ENCODE peak calls at places on chromosomes 7 and 10, in four cellular contexts. One of them, this sample, is unnamed.
A peak's percentile ranks its signal among the peaks of the same experiment; 100 is the strongest.

GRCh38 chr10:43192824-43193223 is 54.6 kb downstream of the CSGALNACT2 start:
- DNase-seq in Karpas-422: no peak
- DNase-seq in mesendoderm: no peak
- DNase-seq in astrocyte: no peak
- DNase-seq in this sample: no peak

GRCh38 chr10:93280699-93281366 is 201.3 kb downstream of the MYOF start:
- DNase-seq in astrocyte: no peak
- DNase-seq in mesendoderm: peak; percentile 99
- DNase-seq in Karpas-422: no peak
- DNase-seq in this sample: no peak

GRCh38 chr7:113267885-113268284 is 149.5 kb upstream of the SMIM30 start:
- DNase-seq in astrocyte: peak; percentile 45
- DNase-seq in mesendoderm: no peak
- DNase-seq in Karpas-422: no peak
- DNase-seq in this sample: no peak

GRCh38 chr7:155205368-155206285 is 92.1 kb upstream of the INSIG1 start:
- DNase-seq in mesendoderm: peak; percentile 69
- DNase-seq in astrocyte: peak; percentile 100
- DNase-seq in Karpas-422: peak; percentile 97
- DNase-seq in this sample: peak; percentile 80

GRCh38 chr10:60495357-60495756 is 105.7 kb upstream of the ANK3 start:
- DNase-seq in Karpas-422: no peak
- DNase-seq in astrocyte: peak; percentile 61
- DNase-seq in mesendoderm: no peak
- DNase-seq in this sample: no peak

GRCh38 chr7:135557455-135558336 is at the start of gene NUP205:
- DNase-seq in Karpas-422: peak; percentile 91
- DNase-seq in mesendoderm: peak; percentile 88
- DNase-seq in astrocyte: peak; percentile 66
- DNase-seq in this sample: peak; percentile 77

GRCh38 chr7:139936760-139937310 is 107.8 kb downstream of the TBXAS1 start:
- DNase-seq in Karpas-422: no peak
- DNase-seq in mesendoderm: no peak
- DNase-seq in astrocyte: peak; percentile 86
- DNase-seq in this sample: no peak

GRCh38 chr10:71211053-71211452 is 1.3 kb upstream of the UNC5B start:
- DNase-seq in astrocyte: no peak
- DNase-seq in Karpas-422: no peak
- DNase-seq in mesendoderm: no peak
- DNase-seq in this sample: no peak

GRCh38 chr7:108479751-108480150 is 23.5 kb upstream of the NRCAM start:
- DNase-seq in mesendoderm: no peak
- DNase-seq in astrocyte: no peak
- DNase-seq in Karpas-422: no peak
- DNase-seq in this sample: no peak

GRCh38 chr7:64887756-64888508 is 15.1 kb upstream of the ZNF273 start:
- DNase-seq in astrocyte: no peak
- DNase-seq in mesendoderm: peak; percentile 84
- DNase-seq in Karpas-422: peak; percentile 72
- DNase-seq in this sample: peak; percentile 61

GRCh38 chr10:31759124-31759798 is 169.4 kb downstream of the ARHGAP12 start:
- DNase-seq in mesendoderm: peak; percentile 80
- DNase-seq in Karpas-422: no peak
- DNase-seq in astrocyte: peak; percentile 36
- DNase-seq in this sample: peak; percentile 83

GRCh38 chr7:4633012-4633411 is 49.1 kb upstream of the FOXK1 start:
- DNase-seq in astrocyte: peak; percentile 41
- DNase-seq in mesendoderm: peak; percentile 63
- DNase-seq in Karpas-422: no peak
- DNase-seq in this sample: no peak

GRCh38 chr10:124744688-124745055 is 494 bp upstream of the FAM53B start:
- DNase-seq in astrocyte: peak; percentile 62
- DNase-seq in mesendoderm: peak; percentile 78
- DNase-seq in Karpas-422: no peak
- DNase-seq in this sample: no peak
- H3K4me3 ChIP-seq in astrocyte: peak overlapping the region; percentile 49
- H3K4me3 ChIP-seq in mesendoderm: peak overlapping the region; percentile 27
- H3K4me3 ChIP-seq in Karpas-422: peak overlapping the region; percentile 65
- H3K4me3 ChIP-seq in this sample: peak overlapping the region; percentile 25

GRCh38 chr10:101577121-101577871 is 10.8 kb downstream of the POLL start:
- DNase-seq in astrocyte: no peak
- DNase-seq in Karpas-422: no peak
- DNase-seq in mesendoderm: no peak
- DNase-seq in this sample: no peak

GRCh38 chr10:101573885-101574284 is 14.2 kb downstream of the POLL start:
- DNase-seq in astrocyte: no peak
- DNase-seq in Karpas-422: no peak
- DNase-seq in mesendoderm: no peak
- DNase-seq in this sample: no peak

GRCh38 chr10:101576229-101576863 is 11.7 kb downstream of the POLL start:
- DNase-seq in astrocyte: no peak
- DNase-seq in mesendoderm: no peak
- DNase-seq in Karpas-422: no peak
- DNase-seq in this sample: no peak

GRCh38 chr10:101574354-101574753 is 13.7 kb downstream of the POLL start:
- DNase-seq in Karpas-422: no peak
- DNase-seq in mesendoderm: no peak
- DNase-seq in astrocyte: no peak
- DNase-seq in this sample: no peak

GRCh38 chr10:101575580-101576228 is 12.4 kb downstream of the POLL start:
- DNase-seq in Karpas-422: no peak
- DNase-seq in mesendoderm: peak; percentile 47
- DNase-seq in astrocyte: no peak
- DNase-seq in this sample: no peak
- H3K9ac ChIP-seq in Karpas-422: no peak overlapping the region
- H3K9ac ChIP-seq in mesendoderm: no peak overlapping the region
- H3K9ac ChIP-seq in astrocyte: no peak overlapping the region
- H3K9ac ChIP-seq in this sample: no peak overlapping the region

GRCh38 chr7:36734731-36735130 is 10.4 kb upstream of the AOAH start:
- DNase-seq in astrocyte: no peak
- DNase-seq in Karpas-422: no peak
- DNase-seq in mesendoderm: no peak
- DNase-seq in this sample: no peak

GRCh38 chr7:36730046-36730445 is 5.8 kb upstream of the AOAH start:
- DNase-seq in astrocyte: no peak
- DNase-seq in Karpas-422: no peak
- DNase-seq in mesendoderm: no peak
- DNase-seq in this sample: no peak

GRCh38 chr7:36736090-36736826 is 12.0 kb upstream of the AOAH start:
- DNase-seq in mesendoderm: no peak
- DNase-seq in Karpas-422: no peak
- DNase-seq in astrocyte: no peak
- DNase-seq in this sample: no peak

GRCh38 chr7:36735172-36735571 is 10.9 kb upstream of the AOAH start:
- DNase-seq in mesendoderm: no peak
- DNase-seq in astrocyte: peak; percentile 42
- DNase-seq in Karpas-422: no peak
- DNase-seq in this sample: no peak

DNA sequence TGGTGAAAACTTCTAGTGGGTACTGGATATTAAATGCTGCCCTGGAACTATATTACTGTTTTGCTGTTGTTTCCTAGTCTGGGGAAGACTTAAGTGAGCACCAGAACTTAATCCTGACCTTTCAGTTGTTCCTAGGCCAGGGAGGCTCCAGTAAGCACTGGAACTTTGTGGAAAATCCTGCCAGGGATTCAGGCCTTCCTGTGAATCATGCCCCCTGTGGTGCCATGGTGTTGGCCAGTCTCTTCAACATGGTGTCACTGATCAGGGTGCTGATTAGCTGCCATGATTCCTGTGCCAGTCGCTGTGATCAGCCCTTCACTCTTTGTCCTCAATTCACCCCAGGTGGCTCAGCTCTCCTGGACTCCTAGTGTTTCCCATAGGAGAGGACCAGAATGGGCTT is 8.5 kb upstream of the AOAH start:
- DNase-seq in Karpas-422: no peak
- DNase-seq in astrocyte: no peak
- DNase-seq in mesendoderm: peak; percentile 61
- DNase-seq in this sample: no peak
- H3K4me3 ChIP-seq in Karpas-422: no peak overlapping the region
- H3K4me3 ChIP-seq in astrocyte: no peak overlapping the region
- H3K4me3 ChIP-seq in mesendoderm: no peak overlapping the region
- H3K4me3 ChIP-seq in this sample: no peak overlapping the region

GRCh38 chr7:33807158-33807530 is 98.2 kb upstream of the BMPER start:
- DNase-seq in Karpas-422: no peak
- DNase-seq in mesendoderm: no peak
- DNase-seq in astrocyte: no peak
- DNase-seq in this sample: no peak

GRCh38 chr7:33804261-33804660 is 101.1 kb upstream of the BMPER start:
- DNase-seq in astrocyte: no peak
- DNase-seq in Karpas-422: no peak
- DNase-seq in mesendoderm: peak; percentile 93
- DNase-seq in this sample: no peak

GRCh38 chr7:33805630-33806233 is 99.6 kb upstream of the BMPER start:
- DNase-seq in mesendoderm: peak; percentile 55
- DNase-seq in astrocyte: peak; percentile 78
- DNase-seq in Karpas-422: no peak
- DNase-seq in this sample: no peak

GRCh38 chr7:33807779-33808482 is 97.4 kb upstream of the BMPER start:
- DNase-seq in mesendoderm: peak; percentile 85
- DNase-seq in Karpas-422: peak; percentile 73
- DNase-seq in astrocyte: peak; percentile 88
- DNase-seq in this sample: peak; percentile 37

GRCh38 chr7:33806284-33807157 is 98.8 kb upstream of the BMPER start:
- DNase-seq in mesendoderm: peak; percentile 11
- DNase-seq in astrocyte: peak; percentile 29
- DNase-seq in Karpas-422: no peak
- DNase-seq in this sample: no peak
- H3K9ac ChIP-seq in mesendoderm: no peak overlapping the region
- H3K9ac ChIP-seq in astrocyte: peak overlapping the region; percentile 45
- H3K9ac ChIP-seq in Karpas-422: no peak overlapping the region
- H3K9ac ChIP-seq in this sample: no peak overlapping the region